ENCODE peak calls at places on chromosomes 3 and 15, in seven cellular contexts. D, X, S, Z, Y, R and W are unnamed samples.

GRCh38 chr3:156675744-156676466 is 1.5 kb downstream of the TIPARP start:
- DNase-seq in Z (no peak), D (no peak), X (no peak), R (peak; percentile 98), S (peak; percentile 88), Y (no peak), W (peak; percentile 75)

GRCh38 chr3:11140054-11140712 is 14.1 kb upstream of the HRH1 start:
- DNase-seq in Z (no peak), D (peak; percentile 61), R (no peak), S (no peak), X (no peak), Y (peak; percentile 24), W (no peak)

GRCh38 chr3:14601692-14602005 is 49.9 kb upstream of the CCDC174 start:
- DNase-seq in Z (no peak), X (no peak), R (no peak), Y (no peak), S (no peak), D (no peak), W (no peak)

GRCh38 chr15:40239671-40240618 is 1.1 kb downstream of the PAK6 start:
- DNase-seq in Y (no peak), D (no peak), S (no peak), R (no peak), X (no peak), Z (no peak), W (no peak)

GRCh38 chr15:63729115-63729884 is 104.4 kb downstream of the HERC1 start:
- DNase-seq in Y (no peak), Z (no peak), D (no peak), S (no peak), X (no peak), R (no peak), W (no peak)

GRCh38 chr3:112632596-112632995 is 8.3 kb downstream of the CCDC80 start:
- DNase-seq in S (no peak), D (no peak), R (no peak), Z (no peak), X (no peak), Y (no peak), W (no peak)

GRCh38 chr3:72533584-72534473 is 314.4 kb downstream of the SHQ1 start:
- DNase-seq in Y (no peak), S (no peak), Z (no peak), R (no peak), X (no peak), D (no peak), W (no peak)

GRCh38 chr15:77493324-77493907 is 72.7 kb downstream of the HMG20A start:
- DNase-seq in D (no peak), Y (peak; percentile 28), R (peak; percentile 65), Z (no peak), S (no peak), X (no peak), W (no peak)

GRCh38 chr3:130759692-130760338 is 13.2 kb upstream of the PIK3R4 start:
- DNase-seq in S (peak; percentile 20), Y (peak; percentile 70), X (peak; percentile 39), R (peak; percentile 71), D (no peak), Z (peak; percentile 30), W (peak; percentile 22)

GRCh38 chr3:25854214-25854613 is 64.3 kb downstream of the OXSM start:
- DNase-seq in Z (no peak), D (no peak), X (no peak), S (no peak), R (peak; percentile 42), Y (no peak), W (peak; percentile 30)

GRCh38 chr15:62899090-62899493 is 143.5 kb upstream of the TPM1 start:
- DNase-seq in S (no peak), D (no peak), Y (no peak), X (no peak), R (no peak), Z (no peak), W (no peak)

GRCh38 chr15:63532307-63532744 is 27.9 kb downstream of the USP3 start:
- DNase-seq in D (no peak), X (no peak), Z (no peak), R (no peak), S (no peak), Y (no peak), W (peak; percentile 71)

GRCh38 chr15:91652610-91653207 is 200.8 kb upstream of the SLCO3A1 start:
- DNase-seq in D (no peak), Z (no peak), Y (no peak), X (no peak), R (no peak), S (no peak), W (no peak)

GRCh38 chr15:79957741-79958140 is 13.3 kb downstream of the BCL2A1 start:
- DNase-seq in D (no peak), Z (no peak), R (peak; percentile 37), S (no peak), X (no peak), Y (no peak), W (no peak)

GRCh38 chr15:37098468-37099320 is 1.7 kb downstream of the MEIS2 start:
- DNase-seq in D (no peak), S (no peak), Y (peak; percentile 9), X (no peak), Z (no peak), R (peak; percentile 57), W (no peak)

GRCh38 chr3:12894629-12895028 is 53.3 kb upstream of the RPL32 start:
- DNase-seq in Y (no peak), Z (no peak), D (no peak), R (no peak), S (no peak), X (no peak), W (no peak)

GRCh38 chr3:45226206-45226915 is at the start of gene TMEM158:
- DNase-seq in Z (peak; percentile 34), S (peak; percentile 64), D (no peak), X (peak; percentile 79), Y (no peak), R (peak; percentile 87), W (no peak)

GRCh38 chr3:4320453-4320852 is 17.3 kb downstream of the SETMAR start:
- DNase-seq in D (no peak), Y (no peak), Z (no peak), X (no peak), S (no peak), R (no peak), W (no peak)

GRCh38 chr3:50523170-50523865 is 19.9 kb upstream of the CACNA2D2 start:
- DNase-seq in Z (no peak), R (no peak), X (no peak), Y (no peak), D (no peak), S (no peak), W (no peak)

GRCh38 chr3:72559377-72559776 is 288.9 kb downstream of the SHQ1 start:
- DNase-seq in S (no peak), Z (no peak), Y (no peak), D (no peak), R (no peak), X (no peak), W (no peak)

GRCh38 chr15:66188464-66188863 is 65.1 kb downstream of the MEGF11 start:
- DNase-seq in Z (no peak), R (no peak), S (no peak), D (no peak), X (no peak), Y (no peak), W (no peak)

GRCh38 chr15:51758645-51759044 is 7.2 kb downstream of the TMOD2 start:
- DNase-seq in S (no peak), Y (no peak), X (no peak), R (peak; percentile 44), Z (no peak), D (no peak), W (no peak)

GRCh38 chr15:69546182-69546581 is 93.6 kb downstream of the RPLP1 start:
- DNase-seq in X (no peak), R (no peak), D (no peak), Y (no peak), S (no peak), Z (no peak), W (no peak)

GRCh38 chr3:110577856-110578255 is 493.8 kb upstream of the NECTIN3 start:
- DNase-seq in Z (no peak), R (peak; percentile 67), D (no peak), X (no peak), S (no peak), Y (no peak), W (no peak)

GRCh38 chr15:29815000-29815704 is 7.1 kb downstream of the TJP1 start:
- DNase-seq in Y (no peak), D (no peak), Z (no peak), X (no peak), R (peak; percentile 79), S (no peak), W (peak; percentile 26)